ENCODE peak calls at places on chromosome 20, in six cellular contexts. L, H, W, V, O and P are unnamed samples.

GRCh38 chr20:23190557-23190956 is 104.4 kb upstream of the CD93 start:
- DNase-seq in L (no peak), H (no peak), W (no peak), V (no peak), O (no peak), P (no peak)

GRCh38 chr20:24705486-24705885 is 236.1 kb downstream of the SYNDIG1 start:
- DNase-seq in L (peak; percentile 48), H (no peak), W (no peak), V (no peak), O (no peak), P (peak; percentile 38)

GRCh38 chr20:59125909-59126308 is 37.7 kb upstream of the ZNF831 start:
- DNase-seq in L (no peak), H (no peak), W (no peak), V (no peak), O (no peak), P (no peak)

GRCh38 chr20:4060054-4060795 is 44.9 kb upstream of the RNF24 start:
- DNase-seq in L (no peak), H (no peak), W (no peak), V (no peak), O (no peak), P (no peak)

GRCh38 chr20:46312945-46313861 is 4.9 kb upstream of the CDH22 start:
- DNase-seq in L (no peak), H (no peak), W (no peak), V (no peak), O (no peak), P (no peak)

GRCh38 chr20:32252189-32252588 is 25.3 kb upstream of the KIF3B start:
- DNase-seq in L (no peak), H (no peak), W (no peak), V (no peak), O (no peak), P (no peak)

GRCh38 chr20:46230811-46231282 is 77.5 kb downstream of the CDH22 start:
- DNase-seq in L (peak; percentile 52), H (peak; percentile 21), W (no peak), V (peak; percentile 91), O (no peak), P (peak; percentile 45)

GRCh38 chr20:46826343-46826984 is 68.2 kb upstream of the EYA2 start:
- DNase-seq in L (no peak), H (no peak), W (no peak), V (no peak), O (no peak), P (peak; percentile 51)

GRCh38 chr20:43220612-43221011 is 30.9 kb upstream of the PTPRT start:
- DNase-seq in L (no peak), H (no peak), W (no peak), V (no peak), O (no peak), P (peak; percentile 23)

GRCh38 chr20:20195011-20195705 is 142.8 kb downstream of the CFAP61 start:
- DNase-seq in L (no peak), H (no peak), W (no peak), V (no peak), O (peak; percentile 27), P (no peak)

GRCh38 chr20:37737806-37738442 is 44.1 kb downstream of the CTNNBL1 start:
- DNase-seq in L (no peak), H (no peak), W (no peak), V (no peak), O (no peak), P (no peak)

GRCh38 chr20:19212524-19213502 is at the start of gene SLC24A3:
- DNase-seq in L (peak; percentile 7), H (peak; percentile 86), W (no peak), V (peak; percentile 91), O (peak; percentile 53), P (peak; percentile 56)

GRCh38 chr20:5127204-5127858 is 523 bp downstream of the CDS2 start:
- DNase-seq in L (peak; percentile 54), H (peak; percentile 69), W (no peak), V (no peak), O (peak; percentile 70), P (peak; percentile 65)

GRCh38 chr20:50153500-50154377 is at the start of gene PEDS1:
- DNase-seq in L (peak; percentile 98), H (peak; percentile 90), W (peak; percentile 66), V (peak; percentile 97), O (peak; percentile 99), P (peak; percentile 98)

GRCh38 chr20:38256966-38257365 is 3.6 kb downstream of the KIAA1755 start:
- DNase-seq in L (no peak), H (no peak), W (no peak), V (no peak), O (no peak), P (no peak)

GRCh38 chr20:13777171-13777601 is 7.5 kb downstream of the ESF1 start:
- DNase-seq in L (peak; percentile 8), H (no peak), W (peak; percentile 6), V (no peak), O (no peak), P (peak; percentile 54)

GRCh38 chr20:46347831-46348230 is 39.5 kb upstream of the CDH22 start:
- DNase-seq in L (no peak), H (no peak), W (no peak), V (no peak), O (no peak), P (no peak)

GRCh38 chr20:17439897-17440296 is 91.3 kb downstream of the BFSP1 start:
- DNase-seq in L (no peak), H (no peak), W (no peak), V (no peak), O (no peak), P (no peak)

GRCh38 chr20:17518339-17519052 is 12.7 kb downstream of the BFSP1 start:
- DNase-seq in L (no peak), H (no peak), W (no peak), V (peak; percentile 39), O (peak; percentile 45), P (peak; percentile 12)

GRCh38 chr20:25301357-25301920 is 53.6 kb downstream of the PYGB start:
- DNase-seq in L (no peak), H (no peak), W (no peak), V (no peak), O (no peak), P (no peak)

GRCh38 chr20:19176483-19176882 is 36.0 kb upstream of the SLC24A3 start:
- DNase-seq in L (no peak), H (no peak), W (no peak), V (no peak), O (no peak), P (no peak)

DNA sequence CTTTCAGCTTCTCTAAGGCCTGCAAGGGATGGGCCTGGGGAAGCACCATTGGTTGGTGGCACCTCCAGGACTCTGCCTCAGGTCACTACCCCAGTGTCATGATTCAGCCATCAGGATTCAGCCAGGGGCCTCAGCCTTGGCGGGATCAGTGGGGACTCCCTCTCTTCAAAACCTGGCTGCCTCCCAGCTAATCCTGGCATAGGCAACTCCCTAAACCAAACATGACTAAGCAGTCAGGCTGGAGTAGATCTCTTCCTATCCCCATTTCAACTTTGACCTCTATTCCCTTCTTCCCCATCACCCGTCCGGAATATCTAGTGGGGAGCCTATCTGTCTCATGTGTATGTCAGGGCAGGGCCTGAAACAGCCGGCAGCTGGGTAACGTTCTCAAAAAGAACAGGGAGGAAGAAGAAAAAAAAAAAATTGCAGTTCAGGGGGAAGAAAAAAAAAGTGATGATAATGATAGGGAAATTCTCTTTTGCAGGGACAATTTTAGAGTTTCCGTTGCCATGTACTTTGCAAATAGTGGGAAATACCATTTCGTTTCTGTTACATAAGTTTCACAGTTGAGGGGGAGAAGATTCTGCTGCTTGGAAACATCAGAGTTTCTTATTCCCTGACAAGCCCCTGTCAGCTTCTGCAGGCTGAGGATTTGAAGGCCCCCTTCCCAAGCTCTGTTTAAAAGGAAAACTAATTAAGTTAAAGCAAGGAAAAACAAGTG is 4.1 kb upstream of the PREX1 start:
- DNase-seq in L (peak; percentile 95), H (no peak), W (no peak), V (peak; percentile 29), O (no peak), P (peak; percentile 70)
- H3K9ac ChIP-seq in L (no peak overlapping the region), H (no peak overlapping the region), W (no peak overlapping the region), V (no peak overlapping the region), O (no peak overlapping the region), P (no peak overlapping the region)

GRCh38 chr20:15976047-15976731 is 597.1 kb downstream of the KIF16B start:
- DNase-seq in L (no peak), H (no peak), W (no peak), V (peak; percentile 89), O (no peak), P (no peak)
- TF ChIP-seq EZH2phosphoT487 in L (no peak), H (no peak), W (no peak), V (peak; percentile 93), O (no peak), P (no peak)

DNA sequence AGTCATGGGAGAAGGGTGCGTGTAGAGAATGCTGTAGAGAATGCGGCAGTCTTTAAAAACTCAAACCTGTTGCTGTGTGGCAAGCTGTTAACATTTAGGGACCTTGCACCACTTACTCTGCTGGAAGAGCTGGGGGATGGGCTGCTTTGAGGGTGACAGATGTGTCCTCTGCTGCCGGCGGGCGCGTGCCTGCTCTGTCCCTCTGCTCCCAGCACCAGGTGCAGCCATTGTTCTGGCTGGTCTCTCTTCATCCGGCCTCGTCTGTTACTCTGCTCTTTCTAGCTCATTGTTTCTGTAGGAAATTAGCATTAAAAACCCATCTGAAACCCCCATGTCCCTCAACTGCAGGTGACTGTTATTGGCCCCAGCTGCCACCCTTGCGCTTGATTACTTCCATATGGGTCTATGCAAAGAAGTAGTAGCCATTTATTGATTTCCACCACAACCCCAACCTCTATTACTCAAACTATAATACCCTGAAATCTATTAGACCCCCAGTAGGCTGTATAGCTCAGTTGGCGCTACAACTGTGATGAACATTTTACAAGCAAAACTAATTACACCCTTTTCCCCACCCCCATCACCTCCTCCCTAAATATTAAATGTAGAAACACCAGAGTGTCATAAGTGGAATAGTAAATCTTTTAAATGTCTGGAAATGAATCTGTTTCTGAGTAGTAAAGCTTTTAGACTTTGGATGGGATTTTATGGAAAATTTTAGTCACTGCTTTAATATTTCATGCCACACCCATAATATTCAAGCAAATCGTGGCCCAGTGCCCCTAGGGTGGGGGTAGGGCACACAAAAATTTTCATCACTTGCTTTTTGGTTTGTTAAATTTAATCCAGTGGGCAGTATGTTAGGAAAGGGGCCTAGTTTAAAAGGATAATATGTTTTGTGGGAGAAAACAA is 78.7 kb downstream of the CBFA2T2 start:
- DNase-seq in L (peak; percentile 34), H (peak; percentile 76), W (no peak), V (peak; percentile 93), O (peak; percentile 75), P (peak; percentile 22)
- H3K27ac ChIP-seq in L (no peak overlapping the region), H (peak overlapping the region; percentile 37), W (no peak overlapping the region), V (peak overlapping the region; percentile 68), O (peak overlapping the region; percentile 98), P (no peak overlapping the region)

GRCh38 chr20:31237763-31238162 is 19.7 kb upstream of the DEFB115 start:
- DNase-seq in L (no peak), H (no peak), W (no peak), V (no peak), O (no peak), P (no peak)
- H3K9ac ChIP-seq in L (no peak overlapping the region), H (no peak overlapping the region), W (no peak overlapping the region), V (no peak overlapping the region), O (no peak overlapping the region), P (no peak overlapping the region)

GRCh38 chr20:63235399-63235983 is at the start of gene BIRC7:
- DNase-seq in L (no peak), H (no peak), W (no peak), V (no peak), O (no peak), P (no peak)

GRCh38 chr20:63233061-63233344 is 2.7 kb upstream of the BIRC7 start:
- DNase-seq in L (no peak), H (no peak), W (no peak), V (no peak), O (no peak), P (no peak)

GRCh38 chr20:63233924-63234323 is 1.8 kb upstream of the BIRC7 start:
- DNase-seq in L (no peak), H (no peak), W (no peak), V (no peak), O (no peak), P (no peak)

GRCh38 chr20:63236116-63236837 is 572 bp downstream of the BIRC7 start:
- DNase-seq in L (no peak), H (no peak), W (no peak), V (no peak), O (no peak), P (no peak)

GRCh38 chr20:63234693-63235398 is 859 bp upstream of the BIRC7 start:
- DNase-seq in L (peak; percentile 52), H (no peak), W (no peak), V (peak; percentile 79), O (no peak), P (peak; percentile 36)
- TF ChIP-seq EZH2phosphoT487 in L (no peak), H (no peak), W (no peak), V (no peak), O (no peak), P (no peak)